ENCODE peak calls at places on chromosomes 11 and 22, in eight cellular contexts. U, I, D, H, R, K, V and P are unnamed samples. For H3K4me1, the result is how much of the 10 kb centered on the place peaks cover.

GRCh38 chr11:96426356-96427103 is 36.7 kb downstream of the JRKL start:
- DNase-seq in K (no peak), I (no peak), D (peak), V (no peak), U (no peak), R (no peak), H (no peak), P (no peak)

GRCh38 chr11:116353517-116353916 is 419.3 kb downstream of the BUD13 start:
- DNase-seq in H (no peak), R (no peak), D (no peak), U (no peak), K (no peak), I (no peak), V (no peak), P (no peak)

GRCh38 chr11:101336155-101336554 is 206.5 kb upstream of the PGR start:
- DNase-seq in H (no peak), D (no peak), U (no peak), V (no peak), R (no peak), I (no peak), K (no peak), P (no peak)

GRCh38 chr11:111696556-111696955 is 69.6 kb downstream of the PPP2R1B start:
- DNase-seq in U (no peak), H (no peak), K (no peak), D (no peak), I (no peak), V (no peak), R (no peak), P (no peak)

GRCh38 chr11:126414615-126415014 is 59.1 kb downstream of the ST3GAL4 start:
- DNase-seq in K (no peak), U (no peak), H (no peak), I (no peak), D (no peak), R (no peak), V (no peak), P (peak)

GRCh38 chr22:44425356-44425755 is 72.7 kb downstream of the RTL6 start:
- DNase-seq in D (no peak), H (no peak), I (no peak), R (no peak), V (no peak), K (no peak), U (no peak), P (no peak)

GRCh38 chr22:37634505-37635002 is 4.9 kb upstream of the SH3BP1 start:
- DNase-seq in R (peak), D (no peak), V (no peak), H (no peak), I (peak), K (no peak), U (no peak), P (peak)

GRCh38 chr11:113859665-113860064 is 15.7 kb downstream of the USP28 start:
- DNase-seq in R (no peak), K (no peak), I (no peak), D (no peak), U (no peak), H (no peak), V (no peak), P (no peak)

GRCh38 chr11:128260398-128260797 is 327.0 kb downstream of the ETS1 start:
- DNase-seq in D (no peak), K (no peak), H (no peak), R (no peak), U (no peak), V (no peak), I (no peak), P (no peak)

GRCh38 chr11:128262463-128263345 is 324.7 kb downstream of the ETS1 start:
- DNase-seq in D (no peak), K (no peak), I (no peak), R (no peak), V (no peak), U (no peak), H (no peak), P (no peak)

GRCh38 chr11:128261011-128261421 is 326.3 kb downstream of the ETS1 start:
- DNase-seq in V (no peak), U (no peak), K (no peak), R (no peak), H (no peak), I (no peak), D (no peak), P (no peak)

GRCh38 chr11:128259816-128260215 is 327.5 kb downstream of the ETS1 start:
- DNase-seq in R (no peak), I (no peak), H (no peak), U (no peak), D (no peak), K (no peak), V (no peak), P (no peak)
- H3K4me3 ChIP-seq in R (no peak), I (no peak), H (no peak), U (no peak), D (no peak), K (no peak), V (no peak), P (no peak)

DNA sequence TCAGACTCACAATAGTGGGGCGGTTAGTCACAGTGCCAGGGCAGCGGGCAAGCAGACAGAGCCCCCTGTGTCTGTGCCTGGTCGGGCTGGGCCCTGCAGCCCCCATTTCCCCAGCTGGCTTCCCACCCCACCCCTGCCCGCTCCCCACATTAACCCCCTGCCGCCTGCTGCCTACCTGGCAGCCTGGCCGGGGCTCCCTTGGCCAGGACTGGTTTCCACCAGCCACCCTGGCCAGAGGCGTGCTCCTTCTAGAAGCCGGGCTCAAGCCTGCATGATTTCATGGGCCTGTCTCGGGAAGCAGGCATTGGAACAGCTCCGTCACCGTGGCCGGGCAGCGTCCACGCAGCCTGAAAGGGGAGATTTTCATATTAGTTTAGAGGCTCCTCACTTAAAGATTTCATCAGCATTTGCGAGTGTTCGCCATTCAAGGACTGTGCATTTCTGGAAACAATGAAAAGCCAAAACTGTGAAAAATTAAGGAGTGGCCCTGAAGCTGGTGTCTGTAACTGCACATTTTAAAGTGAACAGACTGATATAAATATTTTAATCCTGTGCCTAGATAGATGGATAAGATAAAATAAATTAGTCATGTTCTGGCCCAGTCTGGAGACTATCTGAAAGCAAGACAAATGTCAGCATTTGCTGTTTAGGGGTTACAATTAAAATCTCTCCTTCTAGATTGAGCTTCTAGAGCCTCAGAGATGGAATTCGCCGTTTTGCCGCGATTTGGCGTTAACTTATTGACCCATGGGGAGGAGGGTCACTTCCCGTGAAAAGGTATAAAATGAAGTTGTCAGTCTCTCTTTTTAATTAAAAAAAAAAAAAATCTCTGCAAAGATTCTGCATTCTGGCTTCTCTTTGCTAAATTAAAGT is 79.4 kb upstream of the WNT7B start:
- DNase-seq in K (peak), H (no peak), I (peak), V (peak), R (peak), D (no peak), U (no peak), P (peak)
- H3K27ac ChIP-seq in K (peak), H (peak), I (peak), V (peak), R (peak), D (peak), U (peak), P (peak)

GRCh38 chr11:7578276-7578955 is 64.6 kb downstream of the PPFIBP2 start:
- DNase-seq in V (no peak), D (no peak), I (no peak), K (no peak), R (no peak), U (no peak), H (no peak), P (no peak)

GRCh38 chr11:7577883-7578242 is 64.1 kb downstream of the PPFIBP2 start:
- DNase-seq in I (no peak), K (no peak), V (no peak), D (no peak), H (no peak), R (no peak), U (peak), P (no peak)

GRCh38 chr11:7575841-7576451 is 62.1 kb downstream of the PPFIBP2 start:
- DNase-seq in R (peak), K (no peak), D (no peak), H (no peak), I (no peak), U (peak), V (no peak), P (peak)

GRCh38 chr11:7577226-7577882 is 63.6 kb downstream of the PPFIBP2 start:
- DNase-seq in R (peak), H (peak), V (peak), I (no peak), K (no peak), U (peak), D (no peak), P (peak)

DNA sequence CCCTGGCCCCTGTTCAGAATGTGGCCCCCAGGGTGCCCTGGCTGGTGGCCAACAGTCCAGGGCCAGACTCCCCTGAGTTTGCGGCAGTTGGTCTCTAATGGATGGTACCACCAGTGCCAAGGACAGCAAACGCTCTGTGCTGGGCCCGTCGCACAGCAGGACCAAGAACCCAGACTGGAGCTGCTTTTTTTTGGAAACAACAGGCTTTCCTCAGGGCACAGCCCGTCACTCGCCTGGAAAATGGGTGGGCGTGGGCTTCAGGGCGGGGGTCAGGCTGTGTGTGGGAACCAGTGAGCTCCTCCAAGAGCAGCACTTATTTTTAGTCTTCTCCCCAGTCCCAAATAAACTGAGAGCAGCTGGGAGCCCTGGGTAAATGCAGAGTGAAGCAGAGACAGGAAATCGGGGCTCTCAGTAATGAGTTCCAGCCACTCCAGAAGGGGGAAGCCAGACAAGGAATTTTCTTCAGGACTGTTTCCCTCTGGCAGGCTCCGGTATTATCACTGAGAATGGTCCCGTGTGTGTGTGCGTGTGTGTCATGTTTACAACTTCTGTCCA is 62.9 kb downstream of the PPFIBP2 start:
- DNase-seq in I (no peak), H (peak), U (peak), K (peak), V (peak), R (peak), D (no peak), P (peak)
- H3K4me1 ChIP-seq in I (under half), H (half or more), U (under half), K (half or more), V (half or more), R (under half), D (under half), P (under half)

GRCh38 chr11:13339196-13340153 is 61.9 kb downstream of the BMAL1 start:
- DNase-seq in V (no peak), D (peak), I (no peak), U (no peak), H (no peak), K (no peak), R (peak), P (no peak)

GRCh38 chr11:13336246-13336873 is 58.8 kb downstream of the BMAL1 start:
- DNase-seq in D (no peak), V (peak), I (no peak), R (no peak), H (no peak), U (no peak), K (no peak), P (no peak)

GRCh38 chr11:13335319-13335718 is 57.7 kb downstream of the BMAL1 start:
- DNase-seq in H (peak), U (peak), R (peak), K (no peak), V (peak), D (peak), I (no peak), P (no peak)

GRCh38 chr11:13338437-13339069 is 61.0 kb downstream of the BMAL1 start:
- DNase-seq in D (no peak), K (no peak), I (no peak), R (no peak), V (no peak), U (no peak), H (no peak), P (no peak)

DNA sequence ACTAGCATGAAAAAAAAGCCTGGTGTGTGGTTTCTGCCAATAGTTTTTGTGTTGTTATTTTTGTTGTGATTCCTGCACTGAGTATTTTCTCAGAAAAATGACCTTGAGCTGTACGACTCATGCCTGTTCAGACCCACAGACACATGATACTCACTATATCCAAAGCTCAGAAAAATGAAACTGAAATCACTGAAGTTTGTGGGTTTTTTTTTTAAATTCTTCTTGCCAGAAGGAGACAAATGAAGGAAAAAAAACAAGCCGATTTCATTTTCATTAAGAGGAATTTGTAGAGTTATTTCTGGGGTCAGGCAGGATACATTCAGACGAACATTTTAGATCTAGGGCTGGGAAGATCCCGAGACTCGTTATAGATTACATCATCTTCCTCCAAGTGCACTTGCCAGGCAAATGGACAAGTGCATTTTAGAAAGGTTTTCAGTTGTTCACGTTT is 60.4 kb downstream of the BMAL1 start:
- DNase-seq in H (no peak), I (no peak), K (no peak), R (no peak), D (peak), U (no peak), V (no peak), P (no peak)
- H3K4me3 ChIP-seq in H (peak), I (no peak), K (no peak), R (peak), D (peak), U (no peak), V (peak), P (peak)

DNA sequence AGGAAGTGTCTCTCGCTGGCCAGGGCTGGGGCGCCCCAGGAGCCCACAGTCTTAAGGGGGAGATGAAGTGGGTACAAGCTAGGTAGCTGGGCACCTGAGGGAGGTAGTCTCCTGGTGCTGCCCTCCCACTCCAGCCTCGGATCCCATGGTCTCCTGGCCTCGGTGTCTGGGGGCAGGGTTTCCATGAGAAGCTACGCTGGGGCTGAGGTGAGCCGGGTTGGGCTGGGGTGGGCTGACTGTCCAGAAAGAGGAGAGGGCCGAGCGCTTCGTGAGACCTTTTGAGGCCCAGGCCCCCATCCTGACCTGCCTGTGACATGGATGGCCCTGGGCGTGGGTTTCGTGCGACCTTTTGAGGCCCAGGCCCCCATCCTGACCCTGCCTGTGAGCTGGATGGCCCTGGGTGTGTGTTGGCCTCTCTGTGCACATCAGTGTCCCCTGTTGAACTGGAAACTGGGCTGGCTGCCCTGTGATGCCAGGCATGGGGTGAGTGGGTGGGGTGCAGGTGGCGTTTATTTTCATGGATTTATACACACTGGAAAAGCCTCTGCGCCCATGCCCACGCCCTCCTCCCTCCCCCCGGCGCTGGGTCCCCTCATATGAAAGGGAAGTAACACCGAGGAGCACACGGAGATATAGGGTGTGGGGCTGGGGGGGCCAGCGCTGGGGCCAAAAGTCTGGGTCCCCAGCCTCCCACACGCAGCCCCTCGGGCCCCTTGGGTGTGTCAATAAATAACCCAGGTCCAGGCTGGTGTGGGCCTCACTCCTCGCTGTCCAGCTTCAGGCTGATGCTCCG is 8.6 kb downstream of the AIP start:
- DNase-seq in U (no peak), K (no peak), R (no peak), D (no peak), I (no peak), V (no peak), H (no peak), P (peak)
- H3K27ac ChIP-seq in U (no peak), K (no peak), R (no peak), D (no peak), I (no peak), V (no peak), H (no peak), P (no peak)